ENCODE peak calls at places on chromosome 11, in nine cellular contexts. U is tibial nerve, O is MCF 10A, T is natural killer cell, G is adrenal gland, K is pancreas, D is dorsolateral prefrontal cortex, X is PC-9, Z is heart left ventricle. P is an unnamed sample.

GRCh38 chr11:19814421-19814820 is 101.8 kb downstream of the NAV2 start:
- DNase-seq in U (no peak), O (no peak), T (no peak), G (no peak), K (no peak), D (no peak), X (no peak), Z (no peak), P (no peak)

GRCh38 chr11:14417186-14417585 is 58.2 kb upstream of the RRAS2 start:
- DNase-seq in U (no peak), O (no peak), T (no peak), G (no peak), K (no peak), D (no peak), X (no peak), Z (no peak), P (no peak)

GRCh38 chr11:35943761-35944502 is at the start of gene LDLRAD3:
- DNase-seq in U (peak), O (peak), T (peak), G (peak), K (peak), D (peak), X (peak), Z (peak), P (peak)

GRCh38 chr11:131064373-131064991 is 148.2 kb upstream of the SNX19 start:
- DNase-seq in U (no peak), O (peak), T (no peak), G (peak), K (peak), D (peak), X (no peak), Z (peak), P (peak)

GRCh38 chr11:65209711-65210360 is 28.1 kb downstream of the CAPN1 start:
- DNase-seq in U (no peak), O (no peak), T (no peak), G (no peak), K (no peak), D (no peak), X (peak), Z (no peak), P (no peak)

GRCh38 chr11:26753738-26754504 is 32.1 kb upstream of the SLC5A12 start:
- DNase-seq in U (peak), O (peak), T (no peak), G (peak), K (no peak), D (no peak), X (peak), Z (no peak), P (no peak)

GRCh38 chr11:9992306-9992705 is 301.7 kb downstream of the SBF2 start:
- DNase-seq in U (no peak), O (no peak), T (no peak), G (no peak), K (no peak), D (no peak), X (no peak), Z (no peak), P (no peak)

GRCh38 chr11:3203221-3204043 is 15.2 kb downstream of the MRGPRG start:
- DNase-seq in U (no peak), O (no peak), T (no peak), G (no peak), K (peak), D (peak), X (no peak), Z (peak), P (no peak)

GRCh38 chr11:14642873-14643696 is 519 bp upstream of the PDE3B start:
- DNase-seq in U (peak), O (no peak), T (no peak), G (no peak), K (no peak), D (no peak), X (no peak), Z (no peak), P (no peak)

GRCh38 chr11:78961186-78961782 is 386.6 kb upstream of the NARS2 start:
- DNase-seq in U (no peak), O (peak), T (no peak), G (no peak), K (no peak), D (no peak), X (peak), Z (no peak), P (no peak)

GRCh38 chr11:128956401-128957203 is 13.9 kb upstream of the TP53AIP1 start:
- DNase-seq in U (no peak), O (peak), T (no peak), G (peak), K (no peak), D (no peak), X (peak), Z (no peak), P (no peak)

GRCh38 chr11:6357222-6357621 is 33.1 kb upstream of the SMPD1 start:
- DNase-seq in U (no peak), O (peak), T (no peak), G (peak), K (no peak), D (peak), X (no peak), Z (peak), P (peak)

GRCh38 chr11:19577849-19578619 is 134.6 kb upstream of the NAV2 start:
- DNase-seq in U (no peak), O (no peak), T (no peak), G (peak), K (no peak), D (peak), X (no peak), Z (peak), P (no peak)

GRCh38 chr11:130313383-130314183 is 1.1 kb downstream of the ZBTB44 start:
- DNase-seq in U (no peak), O (peak), T (no peak), G (no peak), K (no peak), D (no peak), X (peak), Z (no peak), P (no peak)

GRCh38 chr11:38680166-38680565 is 2082.1 kb upstream of the RAG2 start:
- DNase-seq in U (no peak), O (no peak), T (no peak), G (no peak), K (no peak), D (no peak), X (no peak), Z (no peak), P (no peak)

GRCh38 chr11:1195690-1196515 is 27.0 kb upstream of the MUC5B start:
- DNase-seq in U (no peak), O (no peak), T (peak), G (no peak), K (peak), D (peak), X (no peak), Z (no peak), P (no peak)

GRCh38 chr11:17479284-17480214 is 2.9 kb upstream of the ABCC8 start:
- DNase-seq in U (no peak), O (peak), T (no peak), G (no peak), K (no peak), D (peak), X (no peak), Z (no peak), P (no peak)

GRCh38 chr11:2752204-2752772 is 52.5 kb upstream of the KCNQ1OT1 start:
- DNase-seq in U (no peak), O (peak), T (no peak), G (no peak), K (peak), D (peak), X (peak), Z (no peak), P (no peak)

GRCh38 chr11:131980878-131981668 is 610.7 kb downstream of the NTM start:
- DNase-seq in U (no peak), O (no peak), T (no peak), G (no peak), K (no peak), D (no peak), X (no peak), Z (no peak), P (no peak)

GRCh38 chr11:2088746-2089535 is 50.2 kb downstream of the IGF2 start:
- DNase-seq in U (no peak), O (no peak), T (peak), G (no peak), K (no peak), D (peak), X (no peak), Z (no peak), P (no peak)

GRCh38 chr11:128476729-128477128 is 110.6 kb downstream of the ETS1 start:
- DNase-seq in U (no peak), O (no peak), T (no peak), G (no peak), K (no peak), D (no peak), X (no peak), Z (no peak), P (no peak)

GRCh38 chr11:126917531-126918204 is 82.9 kb downstream of the KIRREL3 start:
- DNase-seq in U (no peak), O (peak), T (no peak), G (no peak), K (no peak), D (no peak), X (peak), Z (no peak), P (no peak)

GRCh38 chr11:788953-789940 is 643 bp downstream of the CEND1 start:
- DNase-seq in U (no peak), O (no peak), T (no peak), G (no peak), K (peak), D (no peak), X (no peak), Z (no peak), P (no peak)

GRCh38 chr11:10942621-10943020 is 84.8 kb upstream of the ZBED5 start:
- DNase-seq in U (no peak), O (no peak), T (no peak), G (no peak), K (no peak), D (no peak), X (no peak), Z (no peak), P (no peak)

GRCh38 chr11:1450958-1451710 is 35.4 kb downstream of the MOB2 start:
- DNase-seq in U (no peak), O (no peak), T (no peak), G (no peak), K (no peak), D (no peak), X (no peak), Z (no peak), P (no peak)

GRCh38 chr11:114134870-114135269 is 75.4 kb downstream of the ZBTB16 start:
- DNase-seq in U (no peak), O (peak), T (no peak), G (no peak), K (no peak), D (no peak), X (no peak), Z (no peak), P (no peak)

GRCh38 chr11:98115873-98116272 is 904.9 kb upstream of the CNTN5 start:
- DNase-seq in U (no peak), O (no peak), T (no peak), G (no peak), K (no peak), D (no peak), X (no peak), Z (no peak), P (no peak)

GRCh38 chr11:2137202-2138071 is 1.8 kb downstream of the IGF2 start:
- DNase-seq in U (peak), O (peak), T (no peak), G (peak), K (peak), D (no peak), X (no peak), Z (peak), P (no peak)

GRCh38 chr11:69437001-69437875 is 44.2 kb upstream of the LINC01488 start:
- DNase-seq in U (no peak), O (peak), T (no peak), G (no peak), K (peak), D (no peak), X (peak), Z (no peak), P (no peak)

GRCh38 chr11:71473793-71474080 is 20.7 kb downstream of the NADSYN1 start:
- DNase-seq in U (no peak), O (no peak), T (no peak), G (no peak), K (no peak), D (no peak), X (no peak), Z (no peak), P (no peak)

GRCh38 chr11:60953781-60954180 is 1.8 kb upstream of the SLC15A3 start:
- DNase-seq in U (no peak), O (no peak), T (no peak), G (no peak), K (no peak), D (no peak), X (no peak), Z (no peak), P (no peak)

GRCh38 chr11:122024278-122024677 is 91.7 kb downstream of the BLID start:
- DNase-seq in U (no peak), O (no peak), T (no peak), G (no peak), K (no peak), D (no peak), X (no peak), Z (no peak), P (no peak)

GRCh38 chr11:122022646-122023045 is 93.4 kb downstream of the BLID start:
- DNase-seq in U (no peak), O (no peak), T (no peak), G (no peak), K (no peak), D (no peak), X (no peak), Z (no peak), P (no peak)

GRCh38 chr11:122023614-122024250 is 92.3 kb downstream of the BLID start:
- DNase-seq in U (no peak), O (no peak), T (no peak), G (no peak), K (no peak), D (no peak), X (no peak), Z (no peak), P (no peak)

GRCh38 chr11:122019908-122020694 is 95.9 kb downstream of the BLID start:
- DNase-seq in U (no peak), O (no peak), T (no peak), G (no peak), K (no peak), D (no peak), X (no peak), Z (no peak), P (no peak)

DNA sequence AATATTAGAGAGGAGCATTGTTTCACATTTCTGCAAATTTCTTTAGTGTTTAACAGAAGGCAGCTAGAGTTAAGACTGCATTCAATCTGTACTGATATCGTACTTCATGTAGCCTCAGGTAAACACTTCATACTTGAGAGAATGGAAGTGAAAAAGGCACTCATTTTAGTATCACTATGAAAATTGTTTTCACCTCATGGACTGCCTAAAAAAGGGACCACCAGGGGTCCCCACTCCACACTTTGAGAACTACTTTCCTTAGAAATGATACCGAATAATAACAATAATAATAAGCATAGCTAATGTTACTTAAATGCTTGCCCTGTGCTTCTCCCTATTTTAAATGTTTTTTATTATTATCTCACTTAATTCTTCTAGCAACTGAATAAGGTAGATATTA is 95.1 kb downstream of the BLID start:
- DNase-seq in U (no peak), O (peak), T (no peak), G (no peak), K (no peak), D (no peak), X (no peak), Z (no peak), P (no peak)
- TF ChIP-seq CTCF in U (peak), O (no peak), T (no peak), G (peak), K (no peak), D (peak), X (peak), Z (peak), P (no peak)

GRCh38 chr11:31813242-31813960 is 2.3 kb upstream of the PAX6 start:
- DNase-seq in U (no peak), O (no peak), T (no peak), G (no peak), K (no peak), D (no peak), X (no peak), Z (no peak), P (no peak)

GRCh38 chr11:31810779-31811647 is at the start of gene PAX6:
- DNase-seq in U (no peak), O (no peak), T (no peak), G (peak), K (peak), D (no peak), X (peak), Z (peak), P (no peak)

GRCh38 chr11:31809857-31810778 is 1.0 kb downstream of the PAX6 start:
- DNase-seq in U (no peak), O (no peak), T (no peak), G (no peak), K (peak), D (no peak), X (no peak), Z (no peak), P (no peak)

GRCh38 chr11:31813961-31814868 is 3.1 kb upstream of the PAX6 start:
- DNase-seq in U (no peak), O (no peak), T (no peak), G (no peak), K (peak), D (no peak), X (no peak), Z (no peak), P (no peak)

GRCh38 chr11:31812392-31813241 is 1.5 kb upstream of the PAX6 start:
- DNase-seq in U (no peak), O (no peak), T (no peak), G (no peak), K (peak), D (no peak), X (no peak), Z (no peak), P (no peak)
- TF ChIP-seq CTCF in U (no peak), O (no peak), T (no peak), G (no peak), K (no peak), D (no peak), X (no peak), Z (no peak), P (no peak)

DNA sequence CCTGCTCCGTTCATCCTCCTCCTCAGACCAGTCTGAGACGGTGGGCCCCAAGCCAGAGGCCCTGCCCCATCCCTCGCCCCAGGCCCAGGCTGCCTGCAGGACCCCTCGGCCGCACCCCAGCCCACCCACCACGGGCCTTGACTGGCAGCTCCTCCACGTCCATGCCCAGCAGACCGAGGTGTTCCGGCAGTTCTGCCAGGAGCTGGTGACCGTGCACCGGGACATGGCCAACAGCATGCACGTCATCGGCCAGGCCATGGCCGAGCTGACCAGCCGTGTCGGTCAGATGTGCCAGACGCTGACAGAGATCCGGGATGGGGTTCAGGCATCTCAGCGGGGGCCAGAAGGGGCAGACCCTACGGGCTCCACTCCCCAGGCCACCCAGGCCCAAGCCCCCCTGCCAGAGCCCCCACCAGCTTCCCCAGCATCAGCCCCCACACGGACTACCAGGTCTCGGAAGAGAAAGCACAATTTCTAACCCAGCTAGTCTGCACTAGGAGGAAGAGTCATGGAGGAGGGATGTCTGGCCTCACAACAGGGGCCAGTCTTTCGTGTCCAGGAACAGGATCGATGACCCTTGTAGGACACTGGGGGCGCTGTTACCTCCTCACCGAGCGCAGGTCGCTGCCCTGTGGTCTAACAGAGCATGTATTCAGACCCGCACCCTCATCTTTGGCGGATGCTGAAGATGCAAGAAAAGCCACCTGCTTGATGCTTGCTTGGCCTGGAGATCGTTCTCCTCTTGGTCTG is 66.3 kb downstream of the PRDM11 start:
- DNase-seq in U (no peak), O (no peak), T (no peak), G (no peak), K (peak), D (no peak), X (no peak), Z (no peak), P (no peak)
- TF ChIP-seq CTCF in U (no peak), O (no peak), T (no peak), G (no peak), K (no peak), D (no peak), X (no peak), Z (no peak), P (no peak)

GRCh38 chr11:73389902-73390301 is 13.7 kb downstream of the RELT start:
- DNase-seq in U (no peak), O (no peak), T (no peak), G (no peak), K (no peak), D (no peak), X (no peak), Z (no peak), P (no peak)

GRCh38 chr11:73389134-73389525 is 12.9 kb downstream of the RELT start:
- DNase-seq in U (no peak), O (peak), T (no peak), G (no peak), K (no peak), D (no peak), X (no peak), Z (no peak), P (no peak)

GRCh38 chr11:73386568-73386967 is 10.4 kb downstream of the RELT start:
- DNase-seq in U (no peak), O (no peak), T (no peak), G (no peak), K (no peak), D (no peak), X (no peak), Z (no peak), P (no peak)

GRCh38 chr11:73387594-73388021 is 11.4 kb downstream of the RELT start:
- DNase-seq in U (no peak), O (no peak), T (no peak), G (no peak), K (no peak), D (no peak), X (no peak), Z (no peak), P (no peak)

GRCh38 chr11:73388241-73389133 is 12.3 kb downstream of the RELT start:
- DNase-seq in U (no peak), O (peak), T (no peak), G (no peak), K (no peak), D (no peak), X (no peak), Z (peak), P (no peak)
- TF ChIP-seq CTCF in U (no peak), O (no peak), T (no peak), G (no peak), K (no peak), D (no peak), X (no peak), Z (no peak), P (no peak)

DNA sequence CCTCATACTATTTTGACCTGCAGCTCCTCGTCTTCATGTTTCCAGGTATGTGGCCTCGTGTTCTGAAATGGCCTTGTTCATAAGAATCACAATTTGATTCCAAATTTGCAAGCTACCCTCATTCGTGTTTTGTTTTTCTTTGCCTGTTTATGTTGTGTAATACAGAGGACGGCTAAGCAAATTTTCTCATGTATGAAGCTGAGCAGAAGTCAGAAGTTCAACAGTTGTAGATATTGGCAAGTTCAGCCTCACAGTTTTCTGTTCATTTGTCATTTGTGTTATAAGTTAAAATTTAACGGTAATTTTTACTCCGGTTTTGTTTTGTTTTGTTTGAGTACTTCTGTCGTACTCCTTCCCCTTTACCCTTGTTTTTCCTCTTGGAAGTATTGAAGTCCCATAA is 15.4 kb upstream of the CHEK1 start:
- DNase-seq in U (no peak), O (no peak), T (no peak), G (no peak), K (no peak), D (no peak), X (no peak), Z (no peak), P (no peak)
- TF ChIP-seq CTCF in U (no peak), O (no peak), T (no peak), G (no peak), K (no peak), D (no peak), X (no peak), Z (no peak), P (no peak)

GRCh38 chr11:123247498-123247799 is 52.4 kb upstream of the CLMP start:
- DNase-seq in U (no peak), O (no peak), T (no peak), G (no peak), K (no peak), D (no peak), X (no peak), Z (no peak), P (no peak)
- TF ChIP-seq CTCF in U (peak), O (no peak), T (peak), G (no peak), K (no peak), D (peak), X (no peak), Z (no peak), P (no peak)

P was measured in omental fat pad.